ENCODE peak calls at places on chromosomes 4 and X, in ten cellular contexts. G is suprapubic skin; C is tibial nerve; K is cardiac muscle cell; U is naive thymus-derived CD4-positive, alpha-beta T cell; H is ascending aorta; D is CD8-positive, alpha-beta memory T cell; W is MM.1S; P is tibial artery; O is mesenchymal stem cell. B is an unnamed sample. For H3K4me1, the result is how much of the 10 kb centered on the place peaks cover.

GRCh38 chrX:22462959-22463358 is 190.2 kb downstream of the CBLL2 start:
- DNase-seq in H (no peak), K (no peak), G (no peak), W (no peak), P (no peak), C (no peak), U (no peak), O (no peak), D (no peak), B (no peak)

GRCh38 chrX:32483534-32484136 is 727.7 kb downstream of the DMD start:
- DNase-seq in H (no peak), U (no peak), W (peak), C (no peak), P (no peak), D (no peak), O (no peak), K (no peak), G (no peak), B (no peak)

GRCh38 chrX:141467442-141467841 is 117.1 kb downstream of the SPANXA1 start:
- DNase-seq in P (no peak), O (no peak), U (no peak), K (no peak), D (no peak), C (no peak), H (no peak), G (no peak), W (no peak), B (no peak)

GRCh38 chrX:136916827-136917226 is 36.3 kb upstream of the RBMX start:
- DNase-seq in G (no peak), H (no peak), O (no peak), U (no peak), P (no peak), D (no peak), K (no peak), C (no peak), W (no peak), B (no peak)

GRCh38 chrX:1391707-1392375 is at the start of gene SLC25A6:
- DNase-seq in P (peak), C (peak), D (peak), O (peak), W (peak), H (peak), G (peak), K (peak), U (peak), B (peak)

GRCh38 chrX:140090800-140091275 is 125.5 kb upstream of the CXorf66 start:
- DNase-seq in K (no peak), C (no peak), H (no peak), W (no peak), O (no peak), P (no peak), G (no peak), D (no peak), U (no peak), B (no peak)

GRCh38 chrX:17411189-17411588 is 36.2 kb downstream of the NHS start:
- DNase-seq in O (no peak), K (no peak), D (no peak), W (no peak), P (no peak), U (no peak), C (no peak), H (no peak), G (no peak), B (no peak)

GRCh38 chr4:31045724-31046318 is 325.7 kb downstream of the PCDH7 start:
- DNase-seq in W (peak), O (no peak), P (no peak), K (peak), C (no peak), H (no peak), G (no peak), U (no peak), D (no peak), B (no peak)

GRCh38 chr4:40986375-40986774 is 228.0 kb downstream of the APBB2 start:
- DNase-seq in G (no peak), P (no peak), O (no peak), D (no peak), U (no peak), C (no peak), H (no peak), W (no peak), K (peak), B (no peak)

GRCh38 chrX:150051096-150051495 is 112.8 kb upstream of the EOLA2 start:
- DNase-seq in C (no peak), P (no peak), O (no peak), W (no peak), U (no peak), G (no peak), K (no peak), D (no peak), H (no peak), B (no peak)

GRCh38 chrX:70183091-70183490 is 5.8 kb downstream of the DGAT2L6 start:
- DNase-seq in O (no peak), W (no peak), G (no peak), D (no peak), H (no peak), C (no peak), P (no peak), U (no peak), K (peak), B (no peak)

GRCh38 chrX:22758807-22759481 is 240.8 kb upstream of the DDX53 start:
- DNase-seq in H (no peak), K (no peak), U (no peak), C (no peak), P (no peak), O (no peak), G (no peak), W (no peak), D (no peak), B (no peak)

GRCh38 chr4:22237846-22238513 is 277.9 kb downstream of the ADGRA3 start:
- DNase-seq in K (no peak), U (no peak), W (peak), O (no peak), P (no peak), G (no peak), C (no peak), D (no peak), H (no peak), B (no peak)

GRCh38 chrX:127578395-127578794 is 473.8 kb downstream of the ACTRT1 start:
- DNase-seq in W (no peak), K (no peak), D (no peak), U (no peak), C (no peak), O (no peak), H (no peak), P (no peak), G (no peak), B (no peak)

GRCh38 chr4:168336837-168337549 is 18.4 kb upstream of the DDX60 start:
- DNase-seq in K (no peak), U (no peak), O (peak), W (no peak), C (no peak), P (no peak), D (no peak), H (no peak), G (no peak), B (no peak)

GRCh38 chr4:118834070-118834469 is 1.9 kb downstream of the SEC24D start:
- DNase-seq in W (no peak), P (no peak), K (peak), O (peak), D (no peak), H (no peak), C (no peak), U (no peak), G (no peak), B (no peak)

GRCh38 chrX:118216488-118216887 is 99.9 kb upstream of the KLHL13 start:
- DNase-seq in G (no peak), H (no peak), O (no peak), C (no peak), P (no peak), U (no peak), D (no peak), K (no peak), W (no peak), B (no peak)

GRCh38 chrX:149940015-149940716 is 1.9 kb upstream of the EOLA2 start:
- DNase-seq in O (peak), P (peak), K (peak), H (peak), G (peak), D (peak), C (peak), W (peak), U (peak), B (peak)

GRCh38 chr4:148261861-148262260 is 180.4 kb downstream of the NR3C2 start:
- DNase-seq in K (no peak), O (no peak), C (no peak), P (no peak), D (no peak), H (no peak), G (no peak), U (no peak), W (no peak), B (no peak)

GRCh38 chrX:123728001-123728400 is 4.9 kb downstream of the THOC2 start:
- DNase-seq in H (no peak), P (no peak), K (no peak), O (no peak), G (no peak), U (no peak), D (no peak), C (no peak), W (no peak), B (no peak)

GRCh38 chrX:15465896-15466651 is 27.1 kb downstream of the PIR start:
- DNase-seq in D (no peak), U (no peak), H (no peak), W (no peak), K (peak), O (peak), G (no peak), C (no peak), P (no peak), B (no peak)

GRCh38 chr4:28469886-28470285 is 1609.2 kb downstream of the STIM2 start:
- DNase-seq in W (no peak), O (no peak), H (no peak), K (no peak), P (no peak), G (no peak), C (no peak), D (no peak), U (no peak), B (no peak)

GRCh38 chr4:677431-678293 is 3.3 kb downstream of the MYL5 start:
- DNase-seq in O (no peak), U (no peak), H (no peak), G (peak), D (no peak), P (no peak), W (no peak), K (no peak), C (no peak), B (no peak)

GRCh38 chr4:113683143-113683542 is 78.4 kb downstream of the CAMK2D start:
- DNase-seq in G (no peak), U (peak), H (no peak), D (peak), W (peak), C (no peak), K (no peak), P (no peak), O (no peak), B (no peak)

GRCh38 chrX:38561951-38562719 is 793 bp downstream of the TSPAN7 start:
- DNase-seq in C (no peak), W (no peak), D (peak), G (no peak), K (no peak), P (peak), H (peak), O (peak), U (no peak), B (peak)

GRCh38 chr4:66178901-66179300 is 508.6 kb upstream of the EPHA5 start:
- DNase-seq in W (no peak), H (no peak), K (peak), U (no peak), C (no peak), G (no peak), D (no peak), P (no peak), O (peak), B (no peak)

GRCh38 chr4:107034091-107034698 is 1.9 kb downstream of the DKK2 start:
- DNase-seq in K (peak), H (peak), G (peak), U (no peak), P (no peak), D (no peak), O (peak), C (peak), W (no peak), B (peak)

GRCh38 chrX:71935542-71935941 is 24.9 kb downstream of the NHSL2 start:
- DNase-seq in P (peak), U (no peak), K (no peak), O (no peak), H (no peak), C (peak), G (no peak), W (no peak), D (no peak), B (no peak)

GRCh38 chr4:1730532-1731135 is 9.3 kb downstream of the TACC3 start:
- DNase-seq in H (no peak), U (no peak), C (no peak), G (no peak), W (no peak), P (no peak), K (no peak), O (no peak), D (no peak), B (no peak)

GRCh38 chrX:3219667-3220066 is 126.8 kb downstream of the MXRA5 start:
- DNase-seq in P (no peak), U (no peak), C (no peak), K (no peak), D (no peak), G (no peak), W (no peak), H (no peak), O (no peak), B (no peak)

GRCh38 chrX:28701222-28701621 is 114.0 kb downstream of the IL1RAPL1 start:
- DNase-seq in H (no peak), P (no peak), O (no peak), C (no peak), U (no peak), D (no peak), W (no peak), G (no peak), K (peak), B (no peak)

GRCh38 chr4:183342541-183343533 is 20.6 kb upstream of the CLDN24 start:
- DNase-seq in G (peak), C (no peak), U (no peak), W (no peak), K (peak), O (no peak), H (no peak), P (no peak), D (no peak), B (no peak)

GRCh38 chr4:170978990-170979389 is 834.2 kb upstream of the GALNTL6 start:
- DNase-seq in P (no peak), G (no peak), D (no peak), U (no peak), C (no peak), O (no peak), K (no peak), W (no peak), H (no peak), B (no peak)

GRCh38 chr4:24594887-24595286 is 10.5 kb upstream of the DHX15 start:
- DNase-seq in C (no peak), O (no peak), U (no peak), P (no peak), D (no peak), G (no peak), K (peak), W (no peak), H (no peak), B (no peak)

GRCh38 chr4:65825121-65825520 is 154.8 kb upstream of the EPHA5 start:
- DNase-seq in O (peak), G (no peak), D (no peak), P (no peak), K (peak), C (no peak), U (no peak), W (no peak), H (no peak), B (no peak)

GRCh38 chrX:9278475-9279270 is 186.2 kb upstream of the TBL1X start:
- DNase-seq in O (peak), C (no peak), D (no peak), U (no peak), H (no peak), K (peak), G (no peak), W (no peak), P (no peak), B (no peak)

GRCh38 chrX:110055616-110056015 is 52.7 kb downstream of the TMEM164 start:
- DNase-seq in P (no peak), C (no peak), G (no peak), U (no peak), D (no peak), O (no peak), H (no peak), W (no peak), K (no peak), B (no peak)

GRCh38 chr4:165879581-165879980 is 6.5 kb downstream of the TLL1 start:
- DNase-seq in P (no peak), H (no peak), G (no peak), C (no peak), K (peak), U (no peak), W (no peak), D (no peak), O (no peak), B (no peak)

GRCh38 chr4:188399834-188400233 is 260.6 kb downstream of the TRIML1 start:
- DNase-seq in K (no peak), H (no peak), C (no peak), D (no peak), O (no peak), G (no peak), U (no peak), W (no peak), P (no peak), B (no peak)

GRCh38 chr4:3368841-3369760 is 72.7 kb upstream of the HGFAC start:
- DNase-seq in W (no peak), U (no peak), H (no peak), G (no peak), P (no peak), C (no peak), K (peak), O (peak), D (peak), B (no peak)
- H3K4me1 ChIP-seq in W (under half), U (under half), H (under half), G (under half), P (under half), C (under half), K (under half), O (under half), D (under half), B (under half)

DNA sequence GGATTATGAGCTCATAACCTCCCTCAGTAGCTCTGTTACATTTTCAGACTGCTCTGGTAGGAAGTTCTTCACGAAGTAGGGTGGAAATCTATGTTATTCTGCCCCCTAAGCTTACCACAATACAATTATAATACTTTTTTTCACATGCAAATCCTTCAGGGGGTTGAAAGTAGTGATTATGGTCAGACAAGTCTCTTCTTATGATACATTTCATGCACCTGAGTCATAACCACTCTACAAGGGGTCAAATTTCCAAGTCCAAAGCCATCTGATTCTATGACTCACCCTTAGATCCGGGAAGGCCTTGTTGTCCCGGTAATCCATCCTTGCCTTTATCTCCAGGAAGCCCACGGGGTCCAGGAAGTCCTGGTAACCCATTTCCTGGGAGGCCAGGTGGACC is 95.2 kb downstream of the ATG4A start:
- DNase-seq in D (no peak), H (no peak), G (no peak), U (no peak), P (no peak), W (no peak), C (no peak), K (peak), O (peak), B (no peak)
- H3K27ac ChIP-seq in D (no peak), H (no peak), G (no peak), U (no peak), P (no peak), W (no peak), C (no peak), K (no peak), O (peak), B (no peak)

DNA sequence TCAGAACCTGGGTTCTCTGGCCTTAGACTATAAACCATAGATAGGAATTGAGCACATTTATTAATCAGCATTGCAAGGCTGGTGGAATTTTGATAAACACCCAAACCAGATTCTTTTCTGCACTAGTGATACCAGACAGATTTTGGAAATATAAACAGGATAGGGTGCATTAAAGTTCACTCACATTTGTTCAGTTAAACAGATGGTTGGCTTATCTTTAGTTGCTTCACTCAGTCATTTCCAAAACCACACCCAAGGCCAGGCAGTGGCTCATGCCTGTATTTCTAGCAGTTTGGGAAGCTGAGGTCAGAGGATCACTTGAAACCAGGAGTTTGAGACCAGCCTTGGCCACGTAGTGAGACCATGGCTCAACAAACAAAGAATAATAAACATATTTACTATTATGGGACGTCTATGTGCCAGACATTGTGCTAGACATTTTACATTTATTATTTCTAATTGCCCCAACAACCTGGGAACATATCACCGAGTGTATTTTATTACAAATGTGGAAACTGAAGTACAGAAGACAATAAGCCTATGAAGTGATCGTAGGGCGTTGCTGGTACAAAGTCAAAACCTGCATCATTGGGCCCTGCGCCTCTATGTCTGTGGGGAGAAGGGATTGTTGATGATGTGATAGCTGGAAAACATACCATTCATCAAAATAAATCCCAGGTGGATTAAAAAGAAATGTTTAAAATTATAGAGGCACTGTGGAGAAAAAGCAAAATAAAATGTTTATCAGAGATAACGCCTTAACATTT is 15.0 kb downstream of the ADD1 start:
- DNase-seq in P (no peak), O (peak), H (no peak), G (no peak), W (no peak), D (no peak), U (no peak), C (no peak), K (peak), B (no peak)
- H3K4me1 ChIP-seq in P (half or more), O (under half), H (under half), G (half or more), W (under half), D (half or more), U (half or more), C (half or more), K (half or more), B (half or more)

GRCh38 chr4:124428648-124429047 is 283.9 kb downstream of the ANKRD50 start:
- DNase-seq in O (no peak), G (no peak), K (no peak), P (no peak), C (no peak), U (no peak), W (no peak), H (no peak), D (no peak), B (no peak)
- H3K27ac ChIP-seq in O (no peak), G (no peak), K (no peak), P (no peak), C (no peak), U (no peak), W (no peak), H (no peak), D (no peak), B (no peak)

GRCh38 chr4:54063224-54063623 is 1.2 kb downstream of the CHIC2 start:
- DNase-seq in W (no peak), P (no peak), K (peak), H (no peak), C (no peak), O (peak), D (peak), G (no peak), U (no peak), B (no peak)

GRCh38 chr4:54063737-54064316 is 578 bp downstream of the CHIC2 start:
- DNase-seq in W (peak), D (no peak), O (peak), C (no peak), H (peak), U (no peak), K (no peak), P (peak), G (peak), B (peak)

GRCh38 chr4:54061067-54061466 is 3.3 kb downstream of the CHIC2 start:
- DNase-seq in P (no peak), O (no peak), K (no peak), G (no peak), U (no peak), W (no peak), D (no peak), C (no peak), H (no peak), B (no peak)

GRCh38 chr4:54061873-54062272 is 2.5 kb downstream of the CHIC2 start:
- DNase-seq in U (no peak), D (no peak), W (no peak), O (no peak), H (no peak), K (no peak), P (no peak), G (no peak), C (no peak), B (no peak)

GRCh38 chr4:54062392-54062791 is 2.0 kb downstream of the CHIC2 start:
- DNase-seq in K (no peak), P (no peak), O (no peak), H (no peak), D (no peak), G (no peak), W (no peak), C (no peak), U (no peak), B (no peak)
- H3K4me1 ChIP-seq in K (under half), P (under half), O (under half), H (under half), D (half or more), G (half or more), W (under half), C (half or more), U (under half), B (half or more)